ENCODE peak calls at places on chromosomes 2 and 18, in seven cellular contexts. One of them, this sample, is unnamed.

GRCh38 chr2:172554352-172555271 is 1.3 kb upstream of the PDK1 start:
- DNase-seq in dorsolateral prefrontal cortex: no peak
- DNase-seq in fibroblast of lung: no peak
- DNase-seq in omental fat pad: no peak
- DNase-seq in cardiac septum: no peak
- DNase-seq in EL: no peak
- DNase-seq in NCI-H345: peak
- DNase-seq in this sample: no peak

GRCh38 chr2:86622409-86622877 is 1.2 kb downstream of the RNF103 start:
- DNase-seq in dorsolateral prefrontal cortex: no peak
- DNase-seq in cardiac septum: no peak
- DNase-seq in omental fat pad: no peak
- DNase-seq in NCI-H345: peak
- DNase-seq in EL: peak
- DNase-seq in fibroblast of lung: peak
- DNase-seq in this sample: peak

GRCh38 chr2:33765122-33765521 is 166.0 kb upstream of the FAM98A start:
- DNase-seq in cardiac septum: no peak
- DNase-seq in fibroblast of lung: no peak
- DNase-seq in omental fat pad: no peak
- DNase-seq in NCI-H345: peak
- DNase-seq in dorsolateral prefrontal cortex: no peak
- DNase-seq in EL: no peak
- DNase-seq in this sample: peak

GRCh38 chr18:72672364-72673151 is 128.4 kb upstream of the CBLN2 start:
- DNase-seq in NCI-H345: peak
- DNase-seq in EL: peak
- DNase-seq in omental fat pad: no peak
- DNase-seq in fibroblast of lung: peak
- DNase-seq in dorsolateral prefrontal cortex: no peak
- DNase-seq in cardiac septum: no peak
- DNase-seq in this sample: peak

GRCh38 chr2:174176898-174177297 is 71.4 kb downstream of the OLA1 start:
- DNase-seq in dorsolateral prefrontal cortex: no peak
- DNase-seq in EL: peak
- DNase-seq in fibroblast of lung: no peak
- DNase-seq in cardiac septum: no peak
- DNase-seq in NCI-H345: peak
- DNase-seq in omental fat pad: no peak
- DNase-seq in this sample: peak

GRCh38 chr2:11618708-11619062 is 51.3 kb downstream of the NTSR2 start:
- DNase-seq in cardiac septum: no peak
- DNase-seq in NCI-H345: no peak
- DNase-seq in dorsolateral prefrontal cortex: no peak
- DNase-seq in omental fat pad: no peak
- DNase-seq in EL: no peak
- DNase-seq in fibroblast of lung: no peak
- DNase-seq in this sample: no peak

GRCh38 chr18:21110667-21111350 is 804 bp downstream of the ROCK1 start:
- DNase-seq in EL: peak
- DNase-seq in cardiac septum: peak
- DNase-seq in NCI-H345: peak
- DNase-seq in dorsolateral prefrontal cortex: no peak
- DNase-seq in omental fat pad: no peak
- DNase-seq in fibroblast of lung: peak
- DNase-seq in this sample: peak

GRCh38 chr2:174157048-174157447 is 91.3 kb downstream of the OLA1 start:
- DNase-seq in NCI-H345: no peak
- DNase-seq in fibroblast of lung: no peak
- DNase-seq in cardiac septum: no peak
- DNase-seq in dorsolateral prefrontal cortex: no peak
- DNase-seq in EL: no peak
- DNase-seq in omental fat pad: no peak
- DNase-seq in this sample: no peak

GRCh38 chr2:43846140-43846793 is 7.5 kb downstream of the ABCG8 start:
- DNase-seq in EL: no peak
- DNase-seq in dorsolateral prefrontal cortex: no peak
- DNase-seq in omental fat pad: no peak
- DNase-seq in cardiac septum: no peak
- DNase-seq in fibroblast of lung: no peak
- DNase-seq in NCI-H345: no peak
- DNase-seq in this sample: no peak

GRCh38 chr2:11631462-11631861 is 38.5 kb downstream of the NTSR2 start:
- DNase-seq in cardiac septum: no peak
- DNase-seq in dorsolateral prefrontal cortex: no peak
- DNase-seq in fibroblast of lung: no peak
- DNase-seq in EL: peak
- DNase-seq in NCI-H345: no peak
- DNase-seq in omental fat pad: no peak
- DNase-seq in this sample: no peak

GRCh38 chr2:38856165-38856564 is 19.6 kb downstream of the DHX57 start:
- DNase-seq in NCI-H345: no peak
- DNase-seq in dorsolateral prefrontal cortex: no peak
- DNase-seq in cardiac septum: no peak
- DNase-seq in fibroblast of lung: peak
- DNase-seq in EL: peak
- DNase-seq in omental fat pad: no peak
- DNase-seq in this sample: no peak

GRCh38 chr2:113976277-113976928 is 86.5 kb downstream of the ACTR3 start:
- DNase-seq in NCI-H345: no peak
- DNase-seq in omental fat pad: no peak
- DNase-seq in fibroblast of lung: no peak
- DNase-seq in dorsolateral prefrontal cortex: no peak
- DNase-seq in EL: no peak
- DNase-seq in cardiac septum: no peak
- DNase-seq in this sample: no peak